ENCODE peak calls at places on chromosomes 5 and 9, in four cellular contexts. Y is neuronal stem cell, N is H9, U is IMR-90. G is an unnamed sample.

GRCh38 chr5:76849767-76850291 is at the start of gene S100Z:
- DNase-seq in N (no peak), Y (no peak), U (no peak), G (no peak)

GRCh38 chr9:69817202-69817601 is 3.4 kb upstream of the CFAP95 start:
- DNase-seq in U (no peak), N (no peak), Y (no peak), G (no peak)

GRCh38 chr5:112933105-112933504 is 11.1 kb upstream of the REEP5 start:
- DNase-seq in Y (no peak), U (no peak), N (no peak), G (no peak)

GRCh38 chr5:103402861-103403260 is 144.3 kb downstream of the MACIR start:
- DNase-seq in N (no peak), Y (no peak), U (no peak), G (no peak)

GRCh38 chr5:133050500-133050899 is 1.3 kb upstream of the HSPA4 start:
- DNase-seq in N (peak), Y (no peak), U (no peak), G (no peak)

GRCh38 chr9:93098236-93098946 is 2.4 kb downstream of the CARD19 start:
- DNase-seq in N (no peak), Y (no peak), U (peak), G (peak)

GRCh38 chr9:70954126-70954525 is 167.3 kb downstream of the TRPM3 start:
- DNase-seq in U (peak), Y (peak), N (no peak), G (peak)

GRCh38 chr9:137339045-137339444 is 37.0 kb upstream of the NRARP start:
- DNase-seq in Y (no peak), U (peak), N (no peak), G (no peak)

DNA sequence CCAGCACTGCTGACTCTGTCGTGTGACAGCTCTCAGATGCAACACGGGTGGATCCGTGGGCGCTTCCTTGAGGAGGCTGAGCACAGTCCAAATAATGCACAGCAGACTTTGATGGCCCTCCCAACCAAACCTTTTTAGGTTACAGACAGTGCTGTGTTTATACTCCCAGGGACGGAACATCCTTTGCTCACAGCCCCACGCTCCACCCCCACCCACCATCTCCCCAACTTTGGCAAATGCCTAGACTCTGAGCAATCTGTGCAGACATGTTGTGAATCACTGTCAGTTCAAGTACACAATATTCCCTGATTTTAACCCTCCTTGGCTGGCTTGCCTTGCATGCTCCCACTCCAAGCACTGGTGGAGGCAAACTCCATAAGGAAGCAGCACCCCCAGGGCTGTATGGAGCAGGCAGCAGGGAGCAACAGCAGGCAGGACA is 324.6 kb downstream of the MLLT3 start:
- DNase-seq in Y (no peak), U (peak), N (no peak), G (no peak)
- H4K91ac ChIP-seq in Y (no peak), U (peak), N (no peak), G (no peak)

DNA sequence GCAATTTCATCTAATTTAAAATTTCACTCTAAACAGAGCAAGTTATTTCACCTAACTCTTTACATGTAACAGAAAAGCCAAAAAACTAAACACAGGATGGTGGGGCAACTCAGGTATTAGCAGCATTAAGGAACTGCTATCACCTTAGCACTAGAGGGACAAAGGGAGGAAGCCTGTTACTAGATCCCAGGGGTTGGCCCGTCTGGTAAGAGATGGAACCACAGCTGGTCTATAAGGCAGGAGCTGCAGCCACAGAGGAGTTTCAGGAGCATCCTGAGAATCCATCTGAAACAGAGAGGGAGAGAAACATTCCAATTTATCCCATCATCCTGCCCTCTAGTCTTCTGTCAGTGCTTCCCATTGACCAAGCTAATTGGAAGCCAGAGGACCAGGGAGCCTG is 300.3 kb downstream of the MRPS30 start:
- DNase-seq in N (peak), U (no peak), Y (no peak), G (no peak)
- H3K14ac ChIP-seq in N (no peak), U (no peak), Y (no peak), G (no peak)

DNA sequence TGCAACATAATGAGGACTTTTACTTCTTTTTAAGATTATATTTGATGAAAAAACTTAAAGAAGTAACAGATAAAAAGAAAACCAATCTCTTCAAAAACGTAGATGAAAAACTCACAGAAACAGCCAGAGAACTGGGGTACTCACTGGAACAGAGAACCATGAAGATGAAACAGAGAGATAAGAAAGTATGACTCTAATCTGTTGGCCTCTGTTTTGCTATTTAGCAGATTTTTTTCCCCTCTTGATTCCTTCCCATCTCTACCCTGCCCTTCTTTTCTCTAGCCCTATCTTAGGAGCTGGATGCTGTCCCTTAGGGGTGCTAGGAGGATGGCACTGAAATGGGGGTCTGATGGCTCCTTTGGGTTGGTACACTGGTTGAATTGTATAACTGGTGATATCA is 97.5 kb upstream of the FREM1 start:
- DNase-seq in U (no peak), N (no peak), Y (no peak), G (no peak)
- H4K91ac ChIP-seq in U (no peak), N (no peak), Y (no peak), G (no peak)

GRCh38 chr5:135398160-135398854 is 724 bp downstream of the MACROH2A1 start:
- DNase-seq in Y (peak), N (peak), U (no peak), G (no peak)
- H3K14ac ChIP-seq in Y (no peak), N (peak), U (peak), G (peak)

DNA sequence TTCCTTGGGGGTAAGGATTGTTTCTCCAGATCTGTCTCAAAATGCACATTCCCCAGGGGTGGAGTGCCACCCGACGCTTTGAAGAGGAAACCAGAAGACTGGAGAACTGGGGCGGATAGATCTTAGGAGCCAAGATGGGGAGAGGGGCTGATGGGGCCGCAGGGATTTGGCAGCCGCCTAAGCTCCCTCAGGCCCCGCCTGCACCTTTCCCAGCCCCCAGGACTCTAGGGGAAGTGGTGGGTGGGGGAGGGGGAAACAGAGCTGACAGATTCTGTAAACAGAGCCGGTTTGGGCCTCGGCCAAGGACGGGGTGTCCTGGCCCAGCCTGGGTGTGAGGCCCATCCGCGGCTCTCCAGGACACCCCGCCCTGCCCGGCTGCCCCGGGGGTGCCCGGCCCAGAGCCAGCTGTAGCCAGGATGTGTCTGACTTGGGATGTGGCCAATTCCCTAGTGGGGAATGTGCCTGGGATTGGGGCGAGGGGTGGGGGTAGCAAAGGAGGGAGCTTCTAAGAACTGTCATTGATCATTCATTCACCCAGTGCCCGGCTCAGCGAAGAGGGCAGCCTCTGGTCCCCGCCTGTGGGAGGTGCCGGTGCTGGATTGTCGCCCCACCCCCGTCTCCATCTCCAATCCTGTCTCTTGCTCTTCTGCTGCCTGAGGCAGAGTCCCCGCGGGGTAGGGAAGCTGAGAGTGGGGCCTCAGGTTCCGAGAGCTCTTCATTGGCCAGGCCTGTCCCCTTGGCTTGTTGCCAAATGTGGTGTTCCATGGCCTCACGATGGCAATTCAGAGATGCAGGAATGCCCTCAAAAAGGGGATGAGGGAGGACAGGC is 54.8 kb upstream of the CDKN2AIPNL start:
- DNase-seq in U (peak), N (peak), Y (peak), G (peak)
- H4K91ac ChIP-seq in U (peak), N (no peak), Y (no peak), G (peak)

G was measured in trophoblast cell.